ENCODE peak calls at places on chromosomes 5 and 9, in four cellular contexts. N is esophagus squamous epithelium, B is GM13976, A is caudate nucleus. K is an unnamed sample.

GRCh38 chr9:136007906-136008692 is 46.9 kb upstream of the UBAC1 start:
- DNase-seq in A (no peak), B (no peak), N (no peak), K (no peak)

GRCh38 chr5:132383261-132383660 is 13.8 kb downstream of the SLC22A5 start:
- DNase-seq in A (no peak), N (no peak), B (no peak), K (no peak)

GRCh38 chr9:127129073-127129717 is 6.8 kb upstream of the ANGPTL2 start:
- DNase-seq in A (no peak), N (no peak), B (no peak), K (no peak)

GRCh38 chr9:87546704-87547103 is 49.0 kb downstream of the DAPK1 start:
- DNase-seq in B (no peak), A (no peak), N (no peak), K (no peak)

GRCh38 chr5:176619203-176619568 is 9.2 kb upstream of the GPRIN1 start:
- DNase-seq in B (peak), A (peak), N (no peak), K (peak)

GRCh38 chr5:151739939-151740335 is 18.5 kb downstream of the ATOX1 start:
- DNase-seq in A (no peak), B (no peak), N (no peak), K (no peak)

GRCh38 chr5:116058346-116058936 is 26.2 kb downstream of the ARL14EPL start:
- DNase-seq in A (no peak), B (no peak), N (no peak), K (no peak)

GRCh38 chr9:18632624-18633407 is 158.9 kb downstream of the ADAMTSL1 start:
- DNase-seq in A (no peak), B (no peak), N (no peak), K (no peak)

GRCh38 chr9:137478613-137479314 is 19.6 kb upstream of the NSMF start:
- DNase-seq in N (no peak), B (no peak), A (no peak), K (no peak)

GRCh38 chr9:95307538-95307937 is 10.0 kb downstream of the FANCC start:
- DNase-seq in N (no peak), B (no peak), A (no peak), K (no peak)

GRCh38 chr5:136011427-136012001 is 17.3 kb upstream of the TGFBI start:
- DNase-seq in N (no peak), B (no peak), A (no peak), K (no peak)

GRCh38 chr5:72410896-72411295 is 90.7 kb downstream of the PTCD2 start:
- DNase-seq in B (no peak), N (no peak), A (no peak), K (no peak)

GRCh38 chr5:97846646-97847045 is 663.6 kb upstream of the RIOK2 start:
- DNase-seq in B (no peak), A (no peak), N (no peak), K (no peak)

GRCh38 chr9:99046068-99046467 is 58.8 kb upstream of the TGFBR1 start:
- DNase-seq in N (no peak), A (no peak), B (no peak), K (no peak)

GRCh38 chr9:137647096-137647709 is 28.4 kb downstream of the EHMT1 start:
- DNase-seq in B (no peak), A (no peak), N (no peak), K (no peak)

GRCh38 chr5:133899506-133899905 is 68.9 kb downstream of the C5orf15 start:
- DNase-seq in B (no peak), N (no peak), A (no peak), K (no peak)

GRCh38 chr5:122561209-122561608 is 213.7 kb upstream of the SNX2 start:
- DNase-seq in B (no peak), N (no peak), A (no peak), K (no peak)

GRCh38 chr5:131536849-131537448 is 98.1 kb downstream of the RAPGEF6 start:
- DNase-seq in N (no peak), B (no peak), A (no peak), K (no peak)

GRCh38 chr5:142428036-142428772 is 103.4 kb upstream of the SPRY4 start:
- DNase-seq in N (no peak), B (no peak), A (no peak), K (no peak)

GRCh38 chr5:169695919-169696490 is 58.9 kb downstream of the DOCK2 start:
- DNase-seq in N (no peak), B (no peak), A (no peak), K (no peak)